ENCODE peak calls at places on chromosome 2, in ten cellular contexts. B, T, K, I, W, F, H, Q, Z and V are unnamed samples.

GRCh38 chr2:102514061-102514785 is 41.2 kb downstream of the SLC9A4 start:
- DNase-seq in B (peak; percentile 87), I (no peak), K (no peak), H (no peak), Z (peak; percentile 92), W (peak; percentile 32), T (no peak), F (no peak), Q (no peak), V (no peak)

GRCh38 chr2:14944562-14945346 is 312.2 kb downstream of the LRATD1 start:
- DNase-seq in T (no peak), B (peak; percentile 52), F (no peak), H (peak; percentile 34), K (peak; percentile 37), Q (no peak), W (peak; percentile 46), Z (peak; percentile 47), I (no peak), V (no peak)

GRCh38 chr2:120937736-120938131 is 202.1 kb downstream of the GLI2 start:
- DNase-seq in H (no peak), K (no peak), F (no peak), W (no peak), B (no peak), I (no peak), Z (peak; percentile 87), Q (peak; percentile 33), T (peak; percentile 63), V (no peak)

GRCh38 chr2:47309952-47310800 is 92.8 kb upstream of the MSH2 start:
- DNase-seq in Z (peak; percentile 46), W (peak; percentile 47), H (peak; percentile 37), K (no peak), B (no peak), I (no peak), F (no peak), T (no peak), Q (peak; percentile 72), V (no peak)

GRCh38 chr2:218529990-218530389 is 38.2 kb downstream of the USP37 start:
- DNase-seq in I (no peak), H (no peak), K (no peak), Q (no peak), T (no peak), Z (no peak), F (no peak), W (no peak), B (no peak), V (no peak)

GRCh38 chr2:54988612-54989011 is 61.6 kb downstream of the RTN4 start:
- DNase-seq in H (no peak), Q (no peak), I (no peak), B (no peak), K (no peak), T (no peak), Z (no peak), W (no peak), F (no peak), V (no peak)

GRCh38 chr2:167386694-167387093 is 498.4 kb downstream of the XIRP2 start:
- DNase-seq in Q (no peak), Z (no peak), K (no peak), I (no peak), B (no peak), W (no peak), F (no peak), H (no peak), T (no peak), V (no peak)

GRCh38 chr2:19140463-19141208 is 217.8 kb downstream of the OSR1 start:
- DNase-seq in Q (no peak), I (no peak), T (no peak), B (peak; percentile 78), W (no peak), Z (peak; percentile 52), F (no peak), H (no peak), K (no peak), V (no peak)

GRCh38 chr2:27961997-27962396 is 71.5 kb downstream of the BABAM2 start:
- DNase-seq in Z (peak; percentile 68), K (no peak), H (no peak), W (no peak), F (no peak), Q (no peak), T (no peak), I (no peak), B (peak; percentile 26), V (no peak)

GRCh38 chr2:45043171-45043570 is 33.9 kb upstream of the SIX2 start:
- DNase-seq in Z (no peak), K (no peak), B (no peak), Q (no peak), F (no peak), T (no peak), H (no peak), I (no peak), W (no peak), V (no peak)

GRCh38 chr2:9972621-9973445 is 21.3 kb downstream of the GRHL1 start:
- DNase-seq in K (no peak), Q (peak; percentile 67), T (no peak), H (peak; percentile 38), I (no peak), Z (peak; percentile 92), F (no peak), W (peak; percentile 41), B (peak; percentile 84), V (no peak)

GRCh38 chr2:201280191-201281040 is 20.1 kb downstream of the CASP8 start:
- DNase-seq in W (no peak), K (no peak), B (no peak), I (no peak), T (no peak), Q (no peak), H (no peak), Z (no peak), F (no peak), V (no peak)
- H3K36me3 ChIP-seq in W (peaks cover 44% of the 10 kb centered on the region), K (peaks cover 15% of the 10 kb centered on the region), B (peaks cover 9% of the 10 kb centered on the region), I (no peaks in the 10 kb centered on the region), T (no peaks in the 10 kb centered on the region), Q (peaks cover 3% of the 10 kb centered on the region), H (no peaks in the 10 kb centered on the region), Z (peaks cover 30% of the 10 kb centered on the region), F (no peaks in the 10 kb centered on the region), V (peaks cover 68% of the 10 kb centered on the region)

DNA sequence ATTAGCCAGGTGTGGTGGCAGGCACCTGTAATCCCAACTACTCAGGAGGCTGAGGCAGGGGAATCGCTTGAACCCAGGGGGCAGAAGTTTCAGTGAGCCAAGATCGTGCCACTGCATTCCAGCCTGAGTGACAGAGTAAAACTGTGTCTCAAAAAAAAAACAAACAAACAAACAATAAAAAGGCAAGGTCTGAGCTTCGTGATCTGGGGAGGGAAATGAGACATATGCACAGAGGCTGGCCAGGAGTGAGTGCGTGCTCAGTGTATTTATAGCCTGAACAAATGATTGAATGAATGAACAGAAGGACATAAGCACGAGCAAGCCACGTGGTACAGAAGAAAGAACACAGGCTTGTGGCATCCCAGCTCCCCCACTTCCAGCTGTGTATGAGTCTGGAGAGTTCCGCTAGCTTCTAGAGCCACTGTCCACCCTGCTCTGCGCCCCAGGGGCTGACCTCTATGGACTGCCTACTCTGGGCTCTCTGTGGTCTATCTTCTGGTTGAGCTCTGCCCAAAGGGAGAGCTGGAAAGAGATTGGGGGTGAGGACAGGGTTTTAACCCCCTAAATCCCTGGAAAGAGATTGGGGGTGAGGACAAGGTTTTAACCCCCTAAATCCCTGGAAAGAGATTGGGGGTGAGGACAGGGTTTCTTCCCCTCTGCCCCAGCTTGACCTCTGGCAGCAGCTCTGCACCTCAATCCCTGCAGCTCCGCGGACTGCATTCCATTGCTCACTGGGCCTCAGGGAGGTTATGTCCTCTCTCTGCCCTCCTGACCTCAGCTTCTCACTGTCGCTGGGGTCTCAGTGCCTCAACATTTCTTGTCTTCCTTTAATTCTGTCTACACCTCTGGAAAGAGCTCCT is 11.0 kb upstream of the ROCK2 start:
- DNase-seq in Z (no peak), H (no peak), I (no peak), F (no peak), Q (no peak), T (no peak), W (no peak), K (no peak), B (no peak), V (no peak)
- H3K27ac ChIP-seq in Z (no peak overlapping the region), H (no peak overlapping the region), I (no peak overlapping the region), F (no peak overlapping the region), Q (no peak overlapping the region), T (no peak overlapping the region), W (no peak overlapping the region), K (no peak overlapping the region), B (no peak overlapping the region), V (no peak overlapping the region)

GRCh38 chr2:237551071-237551574 is 15.3 kb upstream of the PRLH start:
- DNase-seq in F (no peak), T (no peak), W (no peak), I (no peak), B (no peak), H (no peak), Z (no peak), Q (no peak), K (no peak), V (no peak)
- H3K36me3 ChIP-seq in F (no peaks in the 10 kb centered on the region), T (no peaks in the 10 kb centered on the region), W (no peaks in the 10 kb centered on the region), I (no peaks in the 10 kb centered on the region), B (no peaks in the 10 kb centered on the region), H (no peaks in the 10 kb centered on the region), Z (peaks cover 5% of the 10 kb centered on the region), Q (no peaks in the 10 kb centered on the region), K (no peaks in the 10 kb centered on the region), V (no peaks in the 10 kb centered on the region)

GRCh38 chr2:119696494-119697030 is 17.6 kb downstream of the TMEM177 start:
- DNase-seq in W (no peak), T (no peak), H (no peak), Z (no peak), K (no peak), I (no peak), B (no peak), F (no peak), Q (no peak), V (no peak)

GRCh38 chr2:119694994-119695521 is 16.1 kb downstream of the TMEM177 start:
- DNase-seq in T (no peak), F (no peak), H (peak; percentile 25), W (no peak), B (peak; percentile 24), Q (no peak), Z (peak; percentile 69), K (peak; percentile 26), I (no peak), V (no peak)

GRCh38 chr2:119696005-119696404 is 17.0 kb downstream of the TMEM177 start:
- DNase-seq in W (no peak), H (no peak), I (no peak), F (no peak), Z (no peak), K (no peak), Q (no peak), B (no peak), T (no peak), V (no peak)

GRCh38 chr2:119699016-119699606 is 20.1 kb downstream of the TMEM177 start:
- DNase-seq in B (no peak), W (no peak), Q (no peak), I (no peak), F (no peak), Z (no peak), T (no peak), H (no peak), K (no peak), V (no peak)

DNA sequence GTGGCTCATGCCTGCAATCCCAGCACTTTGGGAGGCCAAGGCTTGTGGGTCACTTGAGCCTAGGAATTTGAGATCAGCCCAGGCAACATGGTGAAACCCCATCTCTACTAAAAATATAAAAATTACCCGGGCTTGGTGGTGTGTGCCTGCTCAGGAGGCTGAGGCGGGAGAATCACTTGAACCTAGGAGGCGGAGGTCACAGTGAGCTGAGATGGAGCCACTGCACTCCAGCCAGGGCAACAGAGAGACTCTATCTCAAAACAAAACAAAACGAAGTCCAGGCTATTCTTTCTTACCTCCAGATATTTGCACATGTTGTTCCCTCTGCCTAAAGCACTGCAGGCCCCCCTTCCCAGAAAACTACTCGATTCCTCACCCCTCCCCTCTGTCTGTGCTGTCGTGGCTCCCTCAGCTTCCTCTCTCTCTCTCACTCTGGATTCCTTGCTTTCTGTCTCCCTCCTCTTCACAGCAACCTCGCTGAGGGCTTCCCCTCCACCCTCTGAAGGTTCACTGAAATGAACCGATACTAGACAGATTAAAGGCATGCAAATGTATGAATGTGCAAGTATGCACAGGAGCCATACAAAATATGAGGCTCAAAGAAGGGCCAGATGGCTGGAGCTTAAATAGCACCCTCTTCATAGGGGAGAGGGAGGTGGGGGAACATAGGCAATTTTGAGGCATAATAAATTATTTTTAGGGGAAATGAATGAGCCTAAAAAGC is 18.5 kb downstream of the TMEM177 start:
- DNase-seq in Q (no peak), B (no peak), H (no peak), W (no peak), K (no peak), Z (no peak), T (no peak), F (no peak), I (no peak), V (no peak)
- H3K27ac ChIP-seq in Q (no peak overlapping the region), B (no peak overlapping the region), H (no peak overlapping the region), W (no peak overlapping the region), K (no peak overlapping the region), Z (no peak overlapping the region), T (no peak overlapping the region), F (no peak overlapping the region), I (no peak overlapping the region), V (no peak overlapping the region)